ENCODE peak calls at places on chromosomes 13 and 19, in seven cellular contexts. I is OCI-LY7, D is PC-3, L is hepatocyte, R is MM.1S, E is GM23338, F is GM23248. Y is an unnamed sample.

GRCh38 chr19:4064551-4065260 is 2.0 kb downstream of the ZBTB7A start:
- DNase-seq in I (peak; percentile 52), D (no peak), L (peak; percentile 75), R (no peak), E (peak; percentile 59), F (peak; percentile 65), Y (peak; percentile 65)

GRCh38 chr19:4052993-4053422 is 13.7 kb downstream of the ZBTB7A start:
- DNase-seq in I (no peak), D (peak; percentile 23), L (no peak), R (no peak), E (no peak), F (no peak), Y (no peak)

GRCh38 chr19:56321981-56322558 is 7.4 kb upstream of the ZSCAN5A start:
- DNase-seq in I (peak; percentile 18), D (no peak), L (no peak), R (no peak), E (no peak), F (no peak), Y (no peak)

GRCh38 chr19:44820648-44821609 is 12.0 kb downstream of the BCAM start:
- DNase-seq in I (no peak), D (no peak), L (no peak), R (no peak), E (no peak), F (peak; percentile 54), Y (no peak)

GRCh38 chr13:108263961-108264360 is 5.6 kb upstream of the TNFSF13B start:
- DNase-seq in I (no peak), D (no peak), L (no peak), R (no peak), E (no peak), F (no peak), Y (no peak)

GRCh38 chr13:22018297-22019210 is 347.7 kb downstream of the FGF9 start:
- DNase-seq in I (no peak), D (no peak), L (no peak), R (no peak), E (no peak), F (no peak), Y (no peak)

GRCh38 chr19:35013820-35014754 is 14.0 kb downstream of the GRAMD1A start:
- DNase-seq in I (no peak), D (no peak), L (peak; percentile 4), R (no peak), E (no peak), F (no peak), Y (no peak)

GRCh38 chr19:3284759-3285646 is 60.5 kb downstream of the CELF5 start:
- DNase-seq in I (peak; percentile 73), D (peak; percentile 95), L (peak; percentile 93), R (no peak), E (peak; percentile 99), F (peak; percentile 64), Y (peak; percentile 97)

GRCh38 chr13:102693250-102693649 is 1.6 kb downstream of the METTL21C start:
- DNase-seq in I (no peak), D (no peak), L (no peak), R (no peak), E (no peak), F (no peak), Y (no peak)

GRCh38 chr19:8396185-8396562 is 6.0 kb downstream of the RAB11B start:
- DNase-seq in I (no peak), D (no peak), L (no peak), R (no peak), E (no peak), F (no peak), Y (no peak)

GRCh38 chr13:78630509-78630908 is 27.2 kb upstream of the POU4F1 start:
- DNase-seq in I (peak; percentile 19), D (no peak), L (no peak), R (no peak), E (no peak), F (no peak), Y (no peak)

GRCh38 chr19:33118643-33119042 is 13.3 kb upstream of the WDR88 start:
- DNase-seq in I (no peak), D (no peak), L (no peak), R (no peak), E (no peak), F (no peak), Y (no peak)

GRCh38 chr13:97222934-97223710 is 989 bp downstream of the MBNL2 start:
- DNase-seq in I (peak; percentile 5), D (peak; percentile 34), L (no peak), R (no peak), E (peak; percentile 49), F (peak; percentile 67), Y (peak; percentile 45)

GRCh38 chr19:17951151-17952040 is 15.5 kb upstream of the KCNN1 start:
- DNase-seq in I (no peak), D (no peak), L (no peak), R (no peak), E (no peak), F (no peak), Y (peak; percentile 43)

GRCh38 chr19:55247621-55248099 is 11.2 kb downstream of the PPP6R1 start:
- DNase-seq in I (no peak), D (peak; percentile 74), L (no peak), R (no peak), E (no peak), F (peak; percentile 73), Y (no peak)

GRCh38 chr19:33705090-33705847 is 83.5 kb downstream of the CHST8 start:
- DNase-seq in I (no peak), D (no peak), L (no peak), R (no peak), E (peak; percentile 37), F (no peak), Y (peak; percentile 36)

GRCh38 chr19:41131186-41131585 is 17.0 kb downstream of the CYP2F1 start:
- DNase-seq in I (no peak), D (no peak), L (no peak), R (no peak), E (no peak), F (no peak), Y (peak; percentile 72)

GRCh38 chr19:41133260-41133659 is 19.0 kb downstream of the CYP2F1 start:
- DNase-seq in I (no peak), D (no peak), L (no peak), R (no peak), E (no peak), F (no peak), Y (no peak)

GRCh38 chr19:41137056-41137455 is 22.8 kb downstream of the CYP2F1 start:
- DNase-seq in I (no peak), D (no peak), L (no peak), R (no peak), E (no peak), F (no peak), Y (no peak)

GRCh38 chr19:41136636-41137035 is 22.4 kb downstream of the CYP2F1 start:
- DNase-seq in I (no peak), D (no peak), L (no peak), R (no peak), E (no peak), F (no peak), Y (no peak)

DNA sequence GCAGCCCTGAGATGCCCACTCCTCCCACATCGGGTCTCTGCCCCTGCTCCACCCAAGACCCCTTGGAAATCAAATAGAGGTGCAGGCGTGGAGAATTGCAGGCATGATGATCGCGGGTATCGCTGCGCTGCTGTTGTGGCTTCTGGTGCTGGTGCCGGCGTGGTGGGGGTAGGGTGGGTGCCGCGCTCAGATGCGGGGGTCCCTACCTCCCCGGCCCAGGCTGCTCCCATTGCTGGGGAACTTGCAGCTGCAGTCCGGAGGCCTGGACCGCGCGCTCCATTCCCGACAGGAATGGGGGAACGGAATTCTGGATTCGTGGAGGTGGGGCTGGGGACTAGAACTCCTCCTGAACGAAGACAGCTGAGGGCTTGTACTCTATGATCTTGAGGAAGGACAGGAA is 20.4 kb downstream of the CYP2F1 start:
- DNase-seq in I (no peak), D (no peak), L (no peak), R (no peak), E (no peak), F (no peak), Y (no peak)
- TF ChIP-seq EZH2phosphoT487 in I (no peak), D (no peak), L (no peak), R (no peak), E (no peak), F (no peak), Y (no peak)

GRCh38 chr13:23570099-23570926 is at the start of gene TNFRSF19:
- DNase-seq in I (no peak), D (peak; percentile 35), L (peak; percentile 64), R (no peak), E (peak; percentile 26), F (peak; percentile 87), Y (peak; percentile 75)
- H3K4me3 ChIP-seq in I (no peak within 1 kb of the TSS), D (peak within 1 kb of the TSS; percentile 46), L (peak within 1 kb of the TSS; percentile 4), R (no peak within 1 kb of the TSS), E (no peak within 1 kb of the TSS), F (peak within 1 kb of the TSS; percentile 28), Y (peak within 1 kb of the TSS; percentile 42)

GRCh38 chr19:29002336-29002735 is 210.6 kb downstream of the UQCRFS1 start:
- DNase-seq in I (no peak), D (no peak), L (no peak), R (no peak), E (no peak), F (no peak), Y (no peak)

GRCh38 chr19:29003641-29004409 is 209.1 kb downstream of the UQCRFS1 start:
- DNase-seq in I (no peak), D (no peak), L (no peak), R (no peak), E (no peak), F (no peak), Y (peak; percentile 60)

GRCh38 chr19:29001006-29001921 is 211.7 kb downstream of the UQCRFS1 start:
- DNase-seq in I (no peak), D (no peak), L (no peak), R (no peak), E (no peak), F (peak; percentile 36), Y (no peak)

GRCh38 chr19:28999733-29000433 is 213.1 kb downstream of the UQCRFS1 start:
- DNase-seq in I (no peak), D (no peak), L (no peak), R (no peak), E (no peak), F (no peak), Y (no peak)

DNA sequence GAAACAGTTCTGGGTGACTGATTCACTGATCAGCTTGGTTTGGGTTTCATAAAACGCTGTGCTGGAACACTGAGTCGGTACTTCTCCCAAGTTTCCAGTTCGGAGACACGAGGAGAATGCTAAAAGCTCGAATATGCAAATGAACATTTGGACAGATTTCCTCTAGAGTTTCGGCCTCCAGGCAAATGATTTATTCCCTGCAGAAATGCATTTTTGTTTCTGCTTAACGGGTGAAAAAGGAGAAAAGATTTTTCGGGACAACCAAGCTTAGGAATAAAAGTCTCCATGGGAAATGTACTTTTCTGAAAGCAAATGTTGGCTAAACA is 211.1 kb downstream of the UQCRFS1 start:
- DNase-seq in I (no peak), D (no peak), L (no peak), R (no peak), E (no peak), F (peak; percentile 14), Y (no peak)
- TF ChIP-seq EZH2phosphoT487 in I (no peak), D (no peak), L (no peak), R (no peak), E (no peak), F (no peak), Y (no peak)

GRCh38 chr13:46894534-46894906 is 2.3 kb downstream of the HTR2A start:
- DNase-seq in I (no peak), D (peak; percentile 37), L (no peak), R (no peak), E (no peak), F (peak; percentile 72), Y (no peak)
- H3K4me3 ChIP-seq in I (no peak overlapping the region), D (peak overlapping the region; percentile 83), L (no peak overlapping the region), R (peak overlapping the region; percentile 74), E (peak overlapping the region; percentile 82), F (peak overlapping the region; percentile 96), Y (peak overlapping the region; percentile 54)

GRCh38 chr13:112861876-112862615 is 107.0 kb upstream of the MCF2L start:
- DNase-seq in I (no peak), D (no peak), L (no peak), R (no peak), E (no peak), F (no peak), Y (no peak)
- TF ChIP-seq EZH2phosphoT487 in I (no peak), D (no peak), L (no peak), R (no peak), E (no peak), F (no peak), Y (no peak)

Y was measured in neural progenitor cell.